ENCODE peak calls at places on chromosomes 4 and X, in eight cellular contexts. Z is M059J; H is aorta; C is T-helper 9 cell; Y is stimulated activated CD8-positive, alpha-beta memory T cell treated with anti-CD3 and anti-CD28 coated beads, Interleukin-15, amount 100 ng/mL, for 1 hour; J is NCI-H1092 treated with DMSO at 0.1 percent for 48 hours; X is posterior vena cava; D is activated B cell treated with CpG ODN at 0.5 μM for 24 hours. R is an unnamed sample.

GRCh38 chr4:8427761-8428287 is 12.7 kb downstream of the ACOX3 start:
- DNase-seq in C (no peak), H (no peak), J (no peak), D (no peak), Z (peak; percentile 42), Y (no peak), X (peak; percentile 81), R (no peak)

GRCh38 chr4:149168645-149169044 is 647.0 kb downstream of the IQCM start:
- DNase-seq in D (no peak), Y (no peak), H (no peak), Z (no peak), X (no peak), J (no peak), C (no peak), R (no peak)

GRCh38 chrX:23008431-23009099 is 8.8 kb downstream of the DDX53 start:
- DNase-seq in X (no peak), Z (peak; percentile 25), J (peak; percentile 17), Y (no peak), C (no peak), D (no peak), H (no peak), R (no peak)

GRCh38 chr4:26779674-26780073 is 81.0 kb upstream of the STIM2 start:
- DNase-seq in C (no peak), X (no peak), Y (no peak), Z (peak; percentile 90), J (no peak), D (no peak), H (no peak), R (no peak)

GRCh38 chr4:151486166-151486565 is 77.2 kb downstream of the FHIP1A start:
- DNase-seq in D (no peak), H (no peak), J (no peak), X (no peak), C (no peak), Z (peak; percentile 72), Y (no peak), R (no peak)

GRCh38 chrX:154019633-154020499 is at the start of gene IRAK1:
- DNase-seq in J (peak; percentile 75), C (peak; percentile 47), X (no peak), Z (peak; percentile 74), H (peak; percentile 86), D (peak; percentile 68), Y (peak; percentile 4), R (peak; percentile 85)

GRCh38 chrX:13283968-13284914 is 35.6 kb downstream of the ATXN3L start:
- DNase-seq in Y (no peak), J (no peak), Z (peak; percentile 90), H (no peak), X (no peak), C (no peak), D (no peak), R (no peak)

GRCh38 chr4:150743564-150744342 is 161.8 kb downstream of the MAB21L2 start:
- DNase-seq in D (no peak), C (no peak), H (no peak), Y (no peak), J (no peak), X (no peak), Z (no peak), R (no peak)

GRCh38 chr4:6916587-6917444 is 7.2 kb downstream of the TBC1D14 start:
- DNase-seq in X (no peak), Z (peak; percentile 47), H (no peak), J (no peak), Y (peak; percentile 35), D (no peak), C (peak; percentile 55), R (no peak)

GRCh38 chr4:111689214-111689613 is 456.0 kb upstream of the FAM241A start:
- DNase-seq in H (no peak), D (no peak), Z (peak; percentile 84), J (no peak), Y (no peak), C (no peak), X (no peak), R (no peak)

GRCh38 chrX:29627833-29628232 is 587.5 kb upstream of the MAGEB2 start:
- DNase-seq in J (no peak), D (no peak), Y (no peak), Z (peak; percentile 60), H (no peak), C (no peak), X (no peak), R (no peak)

GRCh38 chr4:74158561-74159396 is 861 bp downstream of the MTHFD2L start:
- DNase-seq in C (no peak), D (no peak), Z (no peak), H (no peak), J (peak; percentile 43), Y (no peak), X (no peak), R (no peak)

GRCh38 chrX:2521092-2521926 is 20.5 kb upstream of the DHRSX start:
- DNase-seq in D (peak; percentile 34), X (peak; percentile 65), Y (no peak), Z (no peak), J (no peak), C (no peak), H (no peak), R (no peak)

GRCh38 chr4:178672512-178672911 is 1230.3 kb upstream of the AGA start:
- DNase-seq in Z (no peak), X (no peak), Y (no peak), J (no peak), C (no peak), D (no peak), H (no peak), R (no peak)

GRCh38 chr4:145881991-145882390 is 56.6 kb downstream of the ZNF827 start:
- DNase-seq in J (no peak), D (no peak), Y (no peak), C (no peak), X (no peak), Z (no peak), H (no peak), R (peak; percentile 76)

R was measured in upper lobe of right lung.